ENCODE peak calls at places on chromosome 2, in four cellular contexts. Y is mucosa of descending colon, M is tibial artery, H is stomach. W is an unnamed sample.

GRCh38 chr2:192183296-192183695 is 11.4 kb downstream of the TMEFF2 start:
- DNase-seq in Y (no peak), H (no peak), M (no peak), W (no peak)

GRCh38 chr2:175008009-175008408 is 2.8 kb upstream of the CHN1 start:
- DNase-seq in H (no peak), Y (no peak), M (no peak), W (no peak)

GRCh38 chr2:75527676-75528075 is 33.1 kb downstream of the EVA1A start:
- DNase-seq in Y (no peak), H (no peak), M (no peak), W (no peak)

GRCh38 chr2:176583530-176584101 is 314.4 kb downstream of the MTX2 start:
- DNase-seq in H (no peak), M (no peak), Y (peak; percentile 31), W (peak; percentile 12)

GRCh38 chr2:215907147-215907546 is 106.2 kb downstream of the MREG start:
- DNase-seq in H (no peak), M (no peak), Y (no peak), W (no peak)

GRCh38 chr2:177553176-177553909 is 160.8 kb downstream of the AGPS start:
- DNase-seq in Y (no peak), H (no peak), M (no peak), W (no peak)

GRCh38 chr2:218860950-218861381 is 1.4 kb downstream of the WNT6 start:
- DNase-seq in M (peak; percentile 56), H (no peak), Y (no peak), W (no peak)

GRCh38 chr2:45993476-45993991 is 303.7 kb upstream of the EPAS1 start:
- DNase-seq in H (peak; percentile 75), Y (no peak), M (peak; percentile 79), W (no peak)

GRCh38 chr2:19895535-19895934 is 6.2 kb downstream of the TTC32 start:
- DNase-seq in H (no peak), Y (no peak), M (no peak), W (no peak)

GRCh38 chr2:217643814-217644301 is 358.9 kb downstream of the TNS1 start:
- DNase-seq in M (no peak), Y (no peak), H (no peak), W (no peak)

GRCh38 chr2:60581461-60582282 is 28.2 kb upstream of the BCL11A start:
- DNase-seq in Y (peak; percentile 76), M (peak; percentile 66), H (peak; percentile 77), W (no peak)

GRCh38 chr2:197675246-197675645 is at the start of gene RFTN2:
- DNase-seq in H (no peak), M (no peak), Y (no peak), W (no peak)

GRCh38 chr2:69615078-69615630 is 28.4 kb downstream of the AAK1 start:
- DNase-seq in H (no peak), M (no peak), Y (no peak), W (no peak)

GRCh38 chr2:101972621-101973434 is 18.9 kb upstream of the IL1R2 start:
- DNase-seq in Y (no peak), M (no peak), H (no peak), W (peak; percentile 96)

GRCh38 chr2:177532567-177532966 is 140.0 kb downstream of the AGPS start:
- DNase-seq in M (no peak), Y (no peak), H (no peak), W (no peak)

GRCh38 chr2:241901500-241902351 is 32.2 kb downstream of the RTP5 start:
- DNase-seq in Y (no peak), M (no peak), H (peak; percentile 39), W (no peak)
- H3K4me3 ChIP-seq in Y (no peak overlapping the region), M (peak overlapping the region; percentile 23), H (peak overlapping the region; percentile 35), W (no peak overlapping the region)

GRCh38 chr2:239193925-239194687 is 206.7 kb downstream of the HDAC4 start:
- DNase-seq in M (peak; percentile 34), H (peak; percentile 8), Y (peak; percentile 12), W (no peak)
- TF ChIP-seq CTCF in M (no peak), H (no peak), Y (no peak), W (peak; percentile 22)

DNA sequence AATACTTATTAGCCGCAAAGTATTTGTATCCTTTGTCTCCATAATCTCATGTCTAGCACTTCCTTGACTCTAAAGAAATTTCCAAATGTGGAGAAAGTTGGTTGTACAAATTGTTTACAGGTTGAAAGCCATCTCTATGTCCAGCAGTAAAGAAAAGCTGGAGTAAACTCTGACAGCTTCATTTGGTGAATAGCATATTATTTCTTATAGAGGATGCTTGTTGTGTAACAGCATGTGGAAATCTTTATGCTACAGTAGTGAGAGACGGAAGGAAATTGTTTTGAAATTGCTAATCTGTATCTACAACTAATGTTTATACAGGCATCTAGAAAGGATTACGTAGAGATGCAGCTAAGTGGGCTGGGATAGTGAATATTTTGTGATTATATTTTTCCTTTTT is 78.5 kb downstream of the UGGT1 start:
- DNase-seq in Y (no peak), H (no peak), M (no peak), W (no peak)
- H3K36me3 ChIP-seq in Y (no peaks in the 10 kb centered on the region), H (peaks cover 93% of the 10 kb centered on the region), M (peaks cover 93% of the 10 kb centered on the region), W (peaks cover 9% of the 10 kb centered on the region)

GRCh38 chr2:38097611-38098350 is 21.8 kb upstream of the CYP1B1 start:
- DNase-seq in M (no peak), Y (no peak), H (no peak), W (no peak)
- H3K4me3 ChIP-seq in M (no peak overlapping the region), Y (no peak overlapping the region), H (no peak overlapping the region), W (no peak overlapping the region)

DNA sequence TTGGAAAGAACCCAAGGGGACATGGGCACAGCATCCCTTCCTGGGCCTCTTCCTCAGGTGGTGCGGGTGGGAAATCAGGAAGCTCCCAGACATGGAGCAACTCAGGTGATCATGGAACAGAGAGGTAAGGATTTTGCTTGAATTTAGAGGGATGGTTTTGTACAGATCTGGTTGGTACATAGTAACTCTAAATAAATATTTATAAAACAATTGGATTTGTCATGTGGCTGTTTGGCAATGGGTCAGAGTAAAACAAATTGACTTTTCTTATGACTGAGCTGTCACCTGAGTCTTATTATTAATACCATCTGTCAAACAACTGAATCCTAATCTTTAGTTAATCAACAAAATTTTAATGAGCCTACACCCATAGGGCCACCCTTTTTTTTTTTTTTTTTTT is 19.4 kb upstream of the TMEM178A start:
- DNase-seq in M (no peak), Y (no peak), H (no peak), W (no peak)
- TF ChIP-seq CTCF in M (no peak), Y (no peak), H (no peak), W (no peak)

DNA sequence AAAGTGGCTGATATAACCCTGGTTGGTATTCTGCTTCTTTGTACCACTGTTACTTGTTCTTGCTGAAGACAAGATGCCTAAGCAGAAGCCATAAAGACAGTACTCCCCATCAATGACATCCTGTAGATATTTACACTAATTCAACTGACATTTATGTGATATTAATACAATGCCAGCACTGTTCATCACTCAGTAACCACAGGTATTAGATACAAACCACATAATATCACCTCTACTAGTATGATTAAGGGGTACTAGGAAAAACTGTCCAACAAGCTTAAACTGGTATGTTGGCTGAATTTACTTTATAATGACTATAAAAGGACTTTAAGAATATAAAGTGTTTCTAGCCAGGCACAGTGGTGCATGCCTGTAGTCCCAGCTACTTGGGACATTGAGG is 65.8 kb downstream of the RTN4 start:
- DNase-seq in Y (no peak), H (no peak), M (no peak), W (no peak)
- H3K36me3 ChIP-seq in Y (no peaks in the 10 kb centered on the region), H (peaks cover 37% of the 10 kb centered on the region), M (peaks cover 17% of the 10 kb centered on the region), W (peaks cover 6% of the 10 kb centered on the region)

DNA sequence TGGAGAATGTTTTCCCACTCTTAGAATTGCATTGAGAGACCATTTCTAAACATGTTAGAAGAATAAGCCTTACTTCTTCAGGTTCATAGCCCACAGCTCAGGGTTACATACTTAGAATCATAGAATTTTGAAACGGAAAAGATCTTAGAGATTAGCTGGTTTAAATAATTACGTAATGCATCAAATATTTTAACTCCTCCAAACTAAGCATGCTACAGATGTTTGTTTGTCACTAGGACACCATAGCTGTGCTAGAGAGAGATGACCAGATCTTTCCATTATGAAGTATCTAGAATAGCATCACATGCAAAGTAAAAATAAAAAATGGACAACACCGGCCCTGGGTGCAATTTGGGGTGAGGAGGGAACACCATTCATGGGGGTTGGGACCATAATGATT is 94.4 kb downstream of the EPHA4 start:
- DNase-seq in Y (no peak), H (no peak), M (no peak), W (no peak)
- H3K4me3 ChIP-seq in Y (no peak overlapping the region), H (no peak overlapping the region), M (no peak overlapping the region), W (no peak overlapping the region)

DNA sequence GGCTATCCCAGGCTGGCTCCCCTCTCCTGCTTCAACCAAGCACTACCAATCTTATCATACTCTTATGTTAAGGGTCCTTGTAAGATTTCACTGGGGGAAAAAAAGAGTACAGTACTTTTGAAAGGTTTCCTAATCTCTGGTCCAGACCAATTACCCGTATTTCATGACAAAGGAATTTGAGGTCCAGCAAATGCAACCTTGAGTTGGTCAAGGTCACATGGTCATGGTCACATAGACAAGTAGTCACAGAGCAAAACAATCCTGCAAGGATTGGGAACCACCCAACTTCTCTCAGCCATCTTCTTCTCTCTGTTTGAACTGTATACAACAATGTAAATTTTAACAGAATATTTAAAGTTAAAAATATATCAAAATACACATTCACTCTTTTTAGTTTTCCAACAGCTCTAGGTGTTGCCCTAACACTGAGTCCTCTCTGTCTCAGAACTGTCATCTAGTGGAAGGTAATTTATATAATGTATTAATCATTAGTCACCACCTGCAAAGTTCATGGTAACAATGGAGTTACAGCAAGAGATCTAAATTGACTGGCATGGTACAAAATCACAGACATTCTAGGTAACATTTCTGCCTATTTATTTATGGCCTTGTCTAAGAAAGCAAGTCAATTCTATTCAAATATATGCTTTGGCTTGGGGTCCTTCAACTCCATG is 21.5 kb downstream of the DTNB start:
- DNase-seq in M (no peak), H (no peak), Y (no peak), W (no peak)
- TF ChIP-seq CTCF in M (no peak), H (no peak), Y (no peak), W (no peak)

DNA sequence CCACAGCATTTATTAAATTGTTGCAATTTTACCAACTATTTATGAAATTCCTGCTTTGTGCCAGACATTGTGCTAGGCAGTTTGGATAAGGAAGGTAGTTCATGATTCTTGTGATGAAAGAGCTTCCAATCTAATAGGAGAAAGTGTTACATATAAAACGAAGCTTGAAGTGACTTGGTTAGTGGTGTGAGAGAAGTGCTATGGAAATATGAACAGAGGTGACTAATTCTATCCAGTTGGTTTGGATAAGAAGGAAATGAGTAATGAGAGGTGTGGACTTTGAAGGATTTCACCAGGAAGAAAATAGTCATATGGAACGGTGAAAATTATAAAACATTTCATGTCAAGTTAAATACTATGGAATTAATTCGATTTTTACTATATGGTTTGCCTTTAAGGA is 48.6 kb downstream of the EML6 start:
- DNase-seq in H (no peak), M (no peak), Y (no peak), W (no peak)
- H3K36me3 ChIP-seq in H (no peaks in the 10 kb centered on the region), M (no peaks in the 10 kb centered on the region), Y (no peaks in the 10 kb centered on the region), W (no peaks in the 10 kb centered on the region)

GRCh38 chr2:190360561-190360960 is 17.2 kb downstream of the INPP1 start:
- DNase-seq in Y (no peak), H (no peak), M (no peak), W (no peak)
- H3K4me3 ChIP-seq in Y (no peak overlapping the region), H (no peak overlapping the region), M (no peak overlapping the region), W (no peak overlapping the region)